ENCODE peak calls at places on chromosome 18, in seven cellular contexts. K is cardiac fibroblast; J is stimulated activated CD4-positive, alpha-beta T cell treated with anti-CD3 and anti-CD28 coated beads, Interleukin-4, amount 100 ng/mL, for 24 hours; C is SJCRH30; D is activated CD4-positive, CD25-positive, alpha-beta regulatory T cell treated with anti-CD3 and anti-CD28 coated beads, Interleukin-2, amount 50 U/mL, for 72 hours; Y is HS-27A; N is mesenteric fat pad. E is an unnamed sample.

GRCh38 chr18:42245137-42245536 is 290.1 kb downstream of the PIK3C3 start:
- DNase-seq in K (no peak), J (no peak), C (no peak), D (no peak), Y (no peak), N (no peak), E (no peak)

GRCh38 chr18:13409997-13410396 is 191.4 kb downstream of the LDLRAD4 start:
- DNase-seq in K (no peak), J (no peak), C (no peak), D (no peak), Y (no peak), N (no peak), E (no peak)

GRCh38 chr18:38077219-38077618 is 511.6 kb upstream of the CELF4 start:
- DNase-seq in K (no peak), J (no peak), C (peak; percentile 60), D (no peak), Y (no peak), N (no peak), E (no peak)

GRCh38 chr18:22683786-22684185 is 249.3 kb upstream of the RBBP8 start:
- DNase-seq in K (no peak), J (no peak), C (no peak), D (no peak), Y (no peak), N (no peak), E (no peak)

GRCh38 chr18:56702946-56703345 is 51.8 kb downstream of the WDR7 start:
- DNase-seq in K (peak; percentile 55), J (peak; percentile 44), C (peak; percentile 41), D (no peak), Y (peak; percentile 11), N (no peak), E (peak; percentile 26)

GRCh38 chr18:57428221-57429150 is 6.7 kb upstream of the ONECUT2 start:
- DNase-seq in K (no peak), J (no peak), C (no peak), D (no peak), Y (no peak), N (no peak), E (no peak)

GRCh38 chr18:69250305-69251151 is 150.2 kb upstream of the DOK6 start:
- DNase-seq in K (peak; percentile 72), J (no peak), C (no peak), D (no peak), Y (no peak), N (no peak), E (no peak)

GRCh38 chr18:37537868-37538525 is 27.6 kb downstream of the CELF4 start:
- DNase-seq in K (peak; percentile 74), J (peak; percentile 35), C (peak; percentile 57), D (peak; percentile 47), Y (peak; percentile 8), N (no peak), E (peak; percentile 74)

GRCh38 chr18:26487437-26487836 is 60.9 kb downstream of the KCTD1 start:
- DNase-seq in K (no peak), J (no peak), C (no peak), D (no peak), Y (no peak), N (no peak), E (peak; percentile 23)

GRCh38 chr18:48555465-48555995 is 16.7 kb downstream of the CTIF start:
- DNase-seq in K (no peak), J (no peak), C (no peak), D (no peak), Y (no peak), N (no peak), E (no peak)

GRCh38 chr18:59560556-59560955 is 136.7 kb downstream of the CCBE1 start:
- DNase-seq in K (no peak), J (no peak), C (no peak), D (no peak), Y (no peak), N (no peak), E (no peak)

GRCh38 chr18:37403100-37403781 is 162.4 kb downstream of the CELF4 start:
- DNase-seq in K (peak; percentile 86), J (no peak), C (no peak), D (no peak), Y (peak; percentile 84), N (no peak), E (no peak)

GRCh38 chr18:57781128-57781463 is 22.0 kb downstream of the ATP8B1 start:
- DNase-seq in K (no peak), J (no peak), C (no peak), D (no peak), Y (no peak), N (no peak), E (no peak)

GRCh38 chr18:3037423-3037915 is 24.5 kb upstream of the LPIN2 start:
- DNase-seq in K (peak; percentile 74), J (no peak), C (no peak), D (no peak), Y (no peak), N (no peak), E (no peak)

GRCh38 chr18:79936641-79937040 is 14.8 kb downstream of the SLC66A2 start:
- DNase-seq in K (no peak), J (no peak), C (no peak), D (peak; percentile 17), Y (no peak), N (peak; percentile 73), E (no peak)

GRCh38 chr18:55355220-55355619 is 232.8 kb downstream of the TCF4 start:
- DNase-seq in K (no peak), J (no peak), C (no peak), D (no peak), Y (no peak), N (no peak), E (no peak)

GRCh38 chr18:25516747-25517498 is 165.0 kb upstream of the ZNF521 start:
- DNase-seq in K (no peak), J (no peak), C (peak; percentile 49), D (no peak), Y (no peak), N (no peak), E (no peak)

GRCh38 chr18:44149706-44150105 is 531.0 kb upstream of the SETBP1 start:
- DNase-seq in K (peak; percentile 67), J (no peak), C (no peak), D (no peak), Y (no peak), N (no peak), E (no peak)

GRCh38 chr18:8584798-8585197 is 24.4 kb upstream of the RAB12 start:
- DNase-seq in K (no peak), J (no peak), C (no peak), D (no peak), Y (no peak), N (no peak), E (no peak)

GRCh38 chr18:56146565-56146964 is 491.8 kb downstream of the TXNL1 start:
- DNase-seq in K (no peak), J (no peak), C (no peak), D (no peak), Y (no peak), N (no peak), E (no peak)

GRCh38 chr18:12599543-12599942 is 58.4 kb downstream of the SPIRE1 start:
- DNase-seq in K (no peak), J (no peak), C (no peak), D (no peak), Y (no peak), N (no peak), E (no peak)

GRCh38 chr18:715626-716025 is 3.2 kb upstream of the ENOSF1 start:
- DNase-seq in K (peak; percentile 56), J (peak; percentile 44), C (no peak), D (no peak), Y (no peak), N (no peak), E (peak; percentile 16)

GRCh38 chr18:53796042-53796729 is 428.3 kb downstream of the MBD2 start:
- DNase-seq in K (peak; percentile 82), J (no peak), C (no peak), D (no peak), Y (peak; percentile 68), N (no peak), E (no peak)

GRCh38 chr18:74453642-74454198 is 3.4 kb downstream of the DIPK1C start:
- DNase-seq in K (no peak), J (no peak), C (no peak), D (no peak), Y (no peak), N (no peak), E (no peak)

GRCh38 chr18:44654555-44654954 is 26.1 kb upstream of the SETBP1 start:
- DNase-seq in K (peak; percentile 64), J (no peak), C (peak; percentile 2), D (no peak), Y (peak; percentile 76), N (no peak), E (no peak)